ENCODE peak calls at places on chromosomes 13 and 19, in five cellular contexts. C is fibroblast of lung; L is testis; N is CD4-positive, alpha-beta T cell; H is SK-N-SH. R is an unnamed sample. For H3K27me3, the result is how much of the 10 kb centered on the place peaks cover.

GRCh38 chr13:45967589-45967988 is 85.0 kb downstream of the ZC3H13 start:
- DNase-seq in C (no peak), L (no peak), N (no peak), H (no peak), R (no peak)

GRCh38 chr13:111241006-111241755 is 79.3 kb upstream of the TEX29 start:
- DNase-seq in C (no peak), L (no peak), N (no peak), H (no peak), R (no peak)

GRCh38 chr13:93244141-93244917 is 17.7 kb downstream of the GPC6 start:
- DNase-seq in C (peak), L (no peak), N (no peak), H (no peak), R (peak)

GRCh38 chr19:46404039-46404883 is 9.1 kb downstream of the CCDC8 start:
- DNase-seq in C (peak), L (peak), N (no peak), H (no peak), R (peak)

GRCh38 chr13:52925221-52925620 is 76.8 kb upstream of the PCDH8 start:
- DNase-seq in C (no peak), L (no peak), N (no peak), H (no peak), R (no peak)

GRCh38 chr13:98947925-98948324 is 29.9 kb downstream of the DOCK9 start:
- DNase-seq in C (no peak), L (no peak), N (no peak), H (peak), R (no peak)

GRCh38 chr19:11421607-11422098 is 2.5 kb upstream of the RGL3 start:
- DNase-seq in C (no peak), L (peak), N (peak), H (peak), R (peak)

GRCh38 chr19:30871979-30872378 is 477.3 kb downstream of the TSHZ3 start:
- DNase-seq in C (no peak), L (no peak), N (no peak), H (no peak), R (no peak)

GRCh38 chr13:24264976-24265375 is 44.4 kb upstream of the C1QTNF9 start:
- DNase-seq in C (no peak), L (peak), N (peak), H (no peak), R (no peak)

DNA sequence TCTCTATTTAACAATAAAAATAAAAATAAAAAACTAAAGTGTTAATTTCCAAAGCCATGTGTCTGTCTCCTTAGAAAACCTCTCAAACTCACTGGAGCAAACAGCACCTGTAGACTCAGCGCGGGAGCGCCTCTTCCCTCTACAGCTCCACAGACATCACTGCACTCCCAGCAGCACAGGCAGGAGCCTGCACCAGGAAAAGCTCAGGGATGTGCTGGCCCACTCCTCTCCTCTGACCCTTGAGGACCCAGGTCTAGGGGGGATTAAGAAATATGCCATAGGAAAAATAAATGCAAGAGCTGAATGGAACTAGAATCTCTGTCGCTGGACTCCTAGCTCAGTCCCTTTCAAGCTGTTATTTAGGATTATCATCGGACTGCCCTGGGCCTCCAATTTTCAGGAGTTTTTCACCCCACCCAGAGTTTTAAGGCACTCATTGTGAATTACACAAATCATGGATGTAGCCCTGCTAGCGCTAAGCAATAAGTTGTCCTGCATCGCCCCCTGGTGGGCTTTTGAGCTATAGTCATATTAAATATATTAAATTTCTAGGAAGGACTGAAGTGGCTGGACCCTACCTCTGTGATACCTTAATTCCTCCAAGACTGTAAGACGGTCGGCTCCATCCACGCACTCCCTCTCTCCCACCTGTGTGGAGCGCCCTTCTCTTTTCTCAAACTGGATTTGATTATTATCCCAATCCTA is 333.9 kb downstream of the UQCRFS1 start:
- DNase-seq in C (peak), L (peak), N (peak), H (peak), R (peak)
- H3K27me3 ChIP-seq in C (under half), L (under half), N (under half), H (under half), R (under half)

DNA sequence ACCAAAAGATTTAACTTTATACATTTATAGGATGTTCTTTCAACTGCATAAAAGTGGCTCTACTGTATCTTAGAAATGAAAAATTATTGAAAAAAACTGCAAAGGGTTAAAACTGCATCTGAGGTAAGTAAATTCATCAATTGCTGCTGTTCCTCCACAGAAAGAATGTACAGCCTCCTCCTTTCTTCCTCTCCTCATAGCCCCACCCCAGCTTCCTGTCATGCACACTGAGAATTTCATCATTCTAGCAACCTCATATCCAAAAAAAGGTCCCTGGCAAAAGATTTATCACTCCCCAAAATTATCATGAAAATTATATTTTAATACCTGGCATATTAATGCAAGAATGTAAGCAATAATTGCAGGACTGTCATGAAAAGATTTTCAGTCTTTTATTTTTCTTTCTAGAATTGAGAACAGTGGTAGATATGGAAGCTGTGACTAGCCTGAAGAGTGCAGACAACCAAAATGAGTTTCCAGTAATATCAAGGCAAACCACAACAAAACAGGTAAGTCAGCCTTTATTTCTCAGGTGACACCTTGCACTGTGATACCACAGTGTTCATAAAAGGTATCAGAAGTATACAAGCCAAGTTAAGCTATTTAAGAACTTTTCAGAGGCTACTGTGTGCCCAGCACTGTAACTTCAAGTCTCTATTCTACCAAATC is 110.8 kb downstream of the SUCLA2 start:
- DNase-seq in C (no peak), L (no peak), N (no peak), H (no peak), R (no peak)
- H3K27ac ChIP-seq in C (no peak), L (no peak), N (no peak), H (no peak), R (no peak)

DNA sequence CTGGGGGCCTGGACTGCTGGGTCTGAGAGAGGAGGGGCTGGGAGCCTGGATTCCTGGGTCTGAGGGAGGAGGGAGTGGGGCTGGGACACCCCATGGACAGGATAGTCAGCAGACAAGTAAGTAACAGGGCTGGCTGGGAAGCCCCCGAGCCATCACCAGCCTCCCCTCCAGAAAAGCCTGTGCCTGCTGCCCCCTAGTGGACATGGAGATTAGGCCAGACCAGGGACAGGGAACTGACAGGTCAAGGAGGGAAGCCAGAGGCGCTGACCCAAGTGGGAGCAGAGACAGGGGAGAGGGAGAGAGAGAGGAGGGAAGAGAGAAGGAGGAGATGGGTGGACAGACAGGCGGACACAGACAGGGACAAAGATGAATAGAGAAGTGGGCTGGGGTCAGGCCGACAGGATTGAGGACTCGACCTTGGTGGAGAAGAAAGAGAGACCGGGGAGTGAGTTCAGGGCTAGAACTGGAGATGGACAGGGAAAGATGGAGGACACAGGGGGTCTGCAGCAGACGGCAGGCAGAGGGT is 6.7 kb upstream of the ERFL start:
- DNase-seq in C (no peak), L (peak), N (peak), H (peak), R (peak)
- H3K27me3 ChIP-seq in C (half or more), L (under half), N (under half), H (under half), R (under half)

DNA sequence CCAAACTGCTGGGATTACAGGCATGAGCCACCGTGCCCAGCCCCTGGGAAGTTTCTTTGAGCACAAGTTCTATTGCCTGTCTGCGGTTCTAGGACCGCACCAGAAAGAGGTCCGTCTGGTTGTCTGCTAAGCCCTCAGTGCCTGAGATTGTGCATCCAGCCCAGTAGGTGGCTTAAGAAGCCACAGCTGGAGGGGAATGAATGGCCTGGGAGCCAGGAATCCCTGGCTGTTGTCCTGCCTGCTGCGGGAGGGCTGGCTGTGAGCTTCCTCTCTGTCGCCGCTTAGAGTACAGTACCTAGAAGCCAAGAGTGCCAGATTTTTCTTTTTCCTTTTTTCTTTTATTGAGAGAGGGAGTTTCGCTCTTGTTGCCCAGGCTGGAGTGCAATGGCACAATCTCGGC is 4.2 kb upstream of the TYK2 start:
- DNase-seq in C (no peak), L (no peak), N (no peak), H (no peak), R (no peak)
- H3K27ac ChIP-seq in C (no peak), L (no peak), N (no peak), H (no peak), R (no peak)

GRCh38 chr19:41914906-41915247 is 13.4 kb downstream of the ERFL start:
- DNase-seq in C (no peak), L (no peak), N (no peak), H (no peak), R (no peak)
- H3K27me3 ChIP-seq in C (half or more), L (under half), N (under half), H (under half), R (under half)

DNA sequence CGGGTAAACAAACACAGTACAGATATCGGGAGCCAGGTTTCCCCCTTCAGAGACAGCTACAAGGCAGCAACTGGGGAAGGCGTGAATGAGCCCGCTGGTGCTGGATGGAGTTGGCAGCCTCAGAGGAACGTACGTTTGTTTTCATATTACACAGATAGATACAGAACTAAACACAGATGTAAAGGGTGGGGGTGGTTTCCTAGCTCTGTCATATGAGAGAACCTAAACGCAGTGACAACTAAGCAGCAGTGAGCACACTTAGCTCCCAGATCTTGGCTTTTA is 32.8 kb downstream of the MLLT1 start:
- DNase-seq in C (no peak), L (no peak), N (no peak), H (no peak), R (no peak)
- H3K27ac ChIP-seq in C (no peak), L (no peak), N (no peak), H (no peak), R (no peak)

GRCh38 chr19:54560881-54561385 is 12.7 kb upstream of the LILRA2 start:
- DNase-seq in C (no peak), L (no peak), N (no peak), H (no peak), R (no peak)
- H3K27me3 ChIP-seq in C (under half), L (under half), N (under half), H (under half), R (under half)